ENCODE peak calls at places on chromosomes 1 and 21, in eight cellular contexts. X, F, I, S, G, Z, V and D are unnamed samples.

GRCh38 chr1:41380979-41381690 is 19.9 kb downstream of the FOXO6 start:
- DNase-seq in S (no peak), X (no peak), Z (peak; percentile 70), G (no peak), F (no peak), I (no peak), V (peak; percentile 67), D (no peak)

GRCh38 chr1:36125129-36125991 is at the start of gene COL8A2:
- DNase-seq in S (no peak), I (no peak), V (peak; percentile 49), X (no peak), F (no peak), Z (no peak), G (no peak), D (no peak)

GRCh38 chr1:25820247-25821111 is 725 bp downstream of the MTFR1L start:
- DNase-seq in F (no peak), I (peak; percentile 92), G (no peak), X (peak; percentile 75), V (peak; percentile 36), Z (peak; percentile 56), S (peak; percentile 36), D (peak; percentile 60)

GRCh38 chr1:199046618-199047017 is 407.8 kb downstream of the PTPRC start:
- DNase-seq in X (no peak), I (no peak), G (no peak), Z (no peak), S (no peak), F (no peak), V (no peak), D (no peak)

GRCh38 chr1:98661544-98662353 is at the start of gene SNX7:
- DNase-seq in V (peak; percentile 85), G (peak; percentile 69), S (peak; percentile 90), X (no peak), I (peak; percentile 10), F (peak; percentile 51), Z (no peak), D (peak; percentile 87)

GRCh38 chr1:36913016-36913415 is 121.3 kb downstream of the GRIK3 start:
- DNase-seq in Z (peak; percentile 40), G (no peak), F (no peak), I (no peak), V (no peak), S (no peak), X (no peak), D (no peak)

GRCh38 chr21:26840912-26841311 is 4.3 kb downstream of the ADAMTS1 start:
- DNase-seq in F (no peak), S (no peak), I (no peak), X (no peak), Z (no peak), V (peak; percentile 72), G (peak; percentile 42), D (no peak)

GRCh38 chr1:240027059-240027462 is 64.6 kb upstream of the FMN2 start:
- DNase-seq in Z (peak; percentile 56), V (no peak), I (peak; percentile 40), G (peak; percentile 44), F (no peak), X (no peak), S (peak; percentile 58), D (no peak)

GRCh38 chr1:21568006-21568746 is 59.0 kb downstream of the ALPL start:
- DNase-seq in V (peak; percentile 8), S (no peak), I (no peak), X (no peak), Z (no peak), G (no peak), F (no peak), D (no peak)

GRCh38 chr1:158272681-158273080 is 17.0 kb upstream of the CD1C start:
- DNase-seq in S (no peak), Z (no peak), F (no peak), G (no peak), X (no peak), V (no peak), I (no peak), D (no peak)

GRCh38 chr1:182337736-182338571 is 53.6 kb downstream of the GLUL start:
- DNase-seq in S (no peak), X (no peak), G (no peak), V (peak; percentile 31), F (peak; percentile 28), Z (peak; percentile 12), I (no peak), D (no peak)

GRCh38 chr1:30525980-30526651 is 197.3 kb downstream of the MATN1 start:
- DNase-seq in G (no peak), S (no peak), V (peak; percentile 71), Z (no peak), X (no peak), F (peak; percentile 38), I (no peak), D (no peak)

GRCh38 chr1:216183007-216183406 is 240.2 kb downstream of the USH2A start:
- DNase-seq in I (no peak), G (no peak), F (no peak), V (no peak), X (no peak), S (no peak), Z (no peak), D (no peak)

GRCh38 chr1:84450916-84451315 is 28.1 kb upstream of the RPF1 start:
- DNase-seq in S (no peak), Z (no peak), F (no peak), V (no peak), I (no peak), G (no peak), X (no peak), D (no peak)

GRCh38 chr1:55774446-55774845 is 559.3 kb upstream of the USP24 start:
- DNase-seq in X (no peak), I (no peak), F (no peak), G (no peak), S (no peak), V (no peak), Z (no peak), D (no peak)

GRCh38 chr1:67468066-67468718 is 38.0 kb upstream of the SERBP1 start:
- DNase-seq in Z (no peak), I (no peak), F (no peak), V (peak; percentile 30), G (no peak), S (no peak), X (no peak), D (no peak)

GRCh38 chr1:47894718-47895393 is 102.3 kb downstream of the TRABD2B start:
- DNase-seq in S (peak; percentile 12), F (no peak), Z (no peak), V (peak; percentile 63), G (no peak), I (no peak), X (no peak), D (no peak)

GRCh38 chr1:26358411-26359384 is 4.8 kb upstream of the CRYBG2 start:
- DNase-seq in X (peak; percentile 80), S (no peak), I (peak; percentile 79), Z (no peak), V (no peak), F (no peak), G (no peak), D (peak; percentile 87)

GRCh38 chr1:14525262-14525661 is 73.2 kb upstream of the KAZN start:
- DNase-seq in F (no peak), G (no peak), V (no peak), S (no peak), X (no peak), I (no peak), Z (no peak), D (no peak)

GRCh38 chr1:31509124-31510072 is 66.9 kb upstream of the TINAGL1 start:
- DNase-seq in G (no peak), I (peak; percentile 4), Z (no peak), S (no peak), V (no peak), X (no peak), F (no peak), D (peak; percentile 84)

GRCh38 chr1:227805606-227806197 is 9.8 kb upstream of the PRSS38 start:
- DNase-seq in V (no peak), G (no peak), X (no peak), Z (no peak), S (no peak), I (no peak), F (peak; percentile 60), D (no peak)

GRCh38 chr1:32500387-32501209 is 35.7 kb downstream of the ZBTB8B start:
- DNase-seq in I (peak; percentile 27), X (no peak), F (no peak), S (peak; percentile 71), V (peak; percentile 79), G (peak; percentile 28), Z (peak; percentile 55), D (peak; percentile 38)

GRCh38 chr1:7207875-7208646 is 422.8 kb downstream of the CAMTA1 start:
- DNase-seq in S (peak; percentile 87), V (no peak), X (no peak), I (peak; percentile 43), G (no peak), Z (peak; percentile 76), F (no peak), D (peak; percentile 43)

GRCh38 chr1:61981870-61982660 is 212.6 kb upstream of the L1TD1 start:
- DNase-seq in X (no peak), V (no peak), S (no peak), Z (no peak), G (no peak), F (no peak), I (no peak), D (no peak)

GRCh38 chr1:11790880-11791715 is 14.7 kb downstream of the MTHFR start:
- DNase-seq in V (peak; percentile 91), F (peak; percentile 94), I (no peak), Z (no peak), G (peak; percentile 59), S (no peak), X (no peak), D (no peak)

GRCh38 chr1:178649582-178650350 is 75.3 kb upstream of the RALGPS2 start:
- DNase-seq in G (no peak), Z (no peak), F (no peak), S (no peak), V (no peak), I (no peak), X (no peak), D (no peak)

GRCh38 chr1:151371340-151371739 is 1.2 kb downstream of the SELENBP1 start:
- DNase-seq in I (no peak), S (no peak), X (no peak), Z (peak; percentile 26), F (peak; percentile 22), V (peak; percentile 66), G (no peak), D (no peak)